ENCODE peak calls at places on chromosomes 5 and 9, in ten cellular contexts. One of them, this sample, is unnamed. For H3K36me3, the result is how much of the 10 kb centered on the place peaks cover.

GRCh38 chr9:90038778-90039177 is 434.0 kb downstream of the GADD45G start:
- DNase-seq in OCI-LY7: no peak
- DNase-seq in adrenal gland: no peak
- DNase-seq in heart right ventricle: no peak
- DNase-seq in CD8-positive, alpha-beta T cell: no peak
- DNase-seq in A673: no peak
- DNase-seq in tibial artery: no peak
- DNase-seq in hepatocyte: no peak
- DNase-seq in thoracic aorta: no peak
- DNase-seq in IMR-90: no peak
- DNase-seq in this sample: no peak

GRCh38 chr9:129225815-129226214 is 47.8 kb upstream of the IER5L start:
- DNase-seq in OCI-LY7: no peak
- DNase-seq in adrenal gland: peak
- DNase-seq in heart right ventricle: peak
- DNase-seq in CD8-positive, alpha-beta T cell: peak
- DNase-seq in A673: peak
- DNase-seq in tibial artery: peak
- DNase-seq in hepatocyte: peak
- DNase-seq in thoracic aorta: no peak
- DNase-seq in IMR-90: peak
- DNase-seq in this sample: no peak

GRCh38 chr9:87873607-87874319 is 8.9 kb upstream of the SPATA31E1 start:
- DNase-seq in OCI-LY7: no peak
- DNase-seq in adrenal gland: no peak
- DNase-seq in heart right ventricle: no peak
- DNase-seq in CD8-positive, alpha-beta T cell: no peak
- DNase-seq in A673: no peak
- DNase-seq in tibial artery: no peak
- DNase-seq in hepatocyte: no peak
- DNase-seq in thoracic aorta: no peak
- DNase-seq in IMR-90: peak
- DNase-seq in this sample: no peak

GRCh38 chr9:33101104-33101951 is 24.9 kb upstream of the SMU1 start:
- DNase-seq in OCI-LY7: no peak
- DNase-seq in adrenal gland: peak
- DNase-seq in heart right ventricle: no peak
- DNase-seq in CD8-positive, alpha-beta T cell: peak
- DNase-seq in A673: no peak
- DNase-seq in tibial artery: no peak
- DNase-seq in hepatocyte: no peak
- DNase-seq in thoracic aorta: no peak
- DNase-seq in IMR-90: peak
- DNase-seq in this sample: no peak

GRCh38 chr9:37329576-37329975 is 92.9 kb upstream of the GRHPR start:
- DNase-seq in OCI-LY7: peak
- DNase-seq in adrenal gland: no peak
- DNase-seq in heart right ventricle: no peak
- DNase-seq in CD8-positive, alpha-beta T cell: no peak
- DNase-seq in A673: peak
- DNase-seq in tibial artery: no peak
- DNase-seq in hepatocyte: no peak
- DNase-seq in thoracic aorta: no peak
- DNase-seq in IMR-90: peak
- DNase-seq in this sample: no peak

GRCh38 chr5:142716963-142717362 is 31.1 kb upstream of the FGF1 start:
- DNase-seq in OCI-LY7: peak
- DNase-seq in adrenal gland: peak
- DNase-seq in heart right ventricle: peak
- DNase-seq in CD8-positive, alpha-beta T cell: peak
- DNase-seq in A673: peak
- DNase-seq in tibial artery: peak
- DNase-seq in hepatocyte: peak
- DNase-seq in thoracic aorta: no peak
- DNase-seq in IMR-90: peak
- DNase-seq in this sample: no peak

GRCh38 chr5:145960166-145960565 is 23.8 kb downstream of the SH3RF2 start:
- DNase-seq in OCI-LY7: no peak
- DNase-seq in adrenal gland: no peak
- DNase-seq in heart right ventricle: no peak
- DNase-seq in CD8-positive, alpha-beta T cell: no peak
- DNase-seq in A673: no peak
- DNase-seq in tibial artery: no peak
- DNase-seq in hepatocyte: no peak
- DNase-seq in thoracic aorta: no peak
- DNase-seq in IMR-90: no peak
- DNase-seq in this sample: no peak

GRCh38 chr5:109485030-109485429 is 75.3 kb upstream of the PJA2 start:
- DNase-seq in OCI-LY7: no peak
- DNase-seq in adrenal gland: peak
- DNase-seq in heart right ventricle: peak
- DNase-seq in CD8-positive, alpha-beta T cell: no peak
- DNase-seq in A673: peak
- DNase-seq in tibial artery: peak
- DNase-seq in hepatocyte: peak
- DNase-seq in thoracic aorta: peak
- DNase-seq in IMR-90: no peak
- DNase-seq in this sample: no peak

GRCh38 chr9:34710023-34710422 is at the start of gene CCL21:
- DNase-seq in OCI-LY7: no peak
- DNase-seq in adrenal gland: peak
- DNase-seq in heart right ventricle: peak
- DNase-seq in CD8-positive, alpha-beta T cell: no peak
- DNase-seq in A673: no peak
- DNase-seq in tibial artery: no peak
- DNase-seq in hepatocyte: no peak
- DNase-seq in thoracic aorta: no peak
- DNase-seq in IMR-90: no peak
- DNase-seq in this sample: no peak

GRCh38 chr9:112041536-112042243 is 133.4 kb downstream of the SUSD1 start:
- DNase-seq in OCI-LY7: no peak
- DNase-seq in adrenal gland: peak
- DNase-seq in heart right ventricle: no peak
- DNase-seq in CD8-positive, alpha-beta T cell: no peak
- DNase-seq in A673: peak
- DNase-seq in tibial artery: no peak
- DNase-seq in hepatocyte: peak
- DNase-seq in thoracic aorta: no peak
- DNase-seq in IMR-90: peak
- DNase-seq in this sample: no peak

GRCh38 chr5:170151105-170151831 is 45.6 kb downstream of the FOXI1 start:
- DNase-seq in OCI-LY7: no peak
- DNase-seq in adrenal gland: peak
- DNase-seq in heart right ventricle: peak
- DNase-seq in CD8-positive, alpha-beta T cell: peak
- DNase-seq in A673: peak
- DNase-seq in tibial artery: no peak
- DNase-seq in hepatocyte: peak
- DNase-seq in thoracic aorta: peak
- DNase-seq in IMR-90: peak
- DNase-seq in this sample: peak

GRCh38 chr5:76292923-76293322 is 110.2 kb upstream of the IQGAP2 start:
- DNase-seq in OCI-LY7: peak
- DNase-seq in adrenal gland: no peak
- DNase-seq in heart right ventricle: no peak
- DNase-seq in CD8-positive, alpha-beta T cell: no peak
- DNase-seq in A673: no peak
- DNase-seq in tibial artery: no peak
- DNase-seq in hepatocyte: no peak
- DNase-seq in thoracic aorta: no peak
- DNase-seq in IMR-90: no peak
- DNase-seq in this sample: peak

DNA sequence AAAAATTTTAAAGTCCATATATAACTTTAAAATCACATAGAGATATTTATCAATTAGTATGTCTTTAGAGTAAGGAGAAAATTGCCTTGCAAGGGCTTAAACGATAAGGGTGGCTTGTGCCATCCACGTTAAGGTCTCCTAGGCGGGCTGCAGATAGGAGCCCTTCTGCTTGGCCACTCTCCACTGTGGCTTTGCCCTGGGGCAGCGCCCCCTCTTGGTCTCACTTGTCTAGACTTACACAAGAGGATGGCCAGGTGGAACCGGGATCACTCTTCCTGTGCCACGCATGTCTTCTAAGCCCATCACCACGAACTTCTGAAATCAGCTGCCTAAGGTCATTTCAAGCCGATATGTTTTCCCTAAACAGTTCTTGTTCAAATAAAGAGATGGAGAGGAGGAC is 2.9 kb downstream of the FPGS start:
- DNase-seq in OCI-LY7: peak
- DNase-seq in adrenal gland: no peak
- DNase-seq in heart right ventricle: no peak
- DNase-seq in CD8-positive, alpha-beta T cell: no peak
- DNase-seq in A673: peak
- DNase-seq in tibial artery: no peak
- DNase-seq in hepatocyte: peak
- DNase-seq in thoracic aorta: no peak
- DNase-seq in IMR-90: no peak
- DNase-seq in this sample: no peak
- TF ChIP-seq CTCF in OCI-LY7: peak
- TF ChIP-seq CTCF in adrenal gland: no peak
- TF ChIP-seq CTCF in heart right ventricle: peak
- TF ChIP-seq CTCF in CD8-positive, alpha-beta T cell: peak
- TF ChIP-seq CTCF in A673: peak
- TF ChIP-seq CTCF in tibial artery: no peak
- TF ChIP-seq CTCF in hepatocyte: peak
- TF ChIP-seq CTCF in thoracic aorta: no peak
- TF ChIP-seq CTCF in IMR-90: peak
- TF ChIP-seq CTCF in this sample: peak

GRCh38 chr9:96241391-96241809 is 60.6 kb downstream of the HSD17B3 start:
- DNase-seq in OCI-LY7: no peak
- DNase-seq in adrenal gland: no peak
- DNase-seq in heart right ventricle: no peak
- DNase-seq in CD8-positive, alpha-beta T cell: no peak
- DNase-seq in A673: no peak
- DNase-seq in tibial artery: no peak
- DNase-seq in hepatocyte: no peak
- DNase-seq in thoracic aorta: no peak
- DNase-seq in IMR-90: no peak
- DNase-seq in this sample: peak

GRCh38 chr9:96243798-96244197 is 58.2 kb downstream of the HSD17B3 start:
- DNase-seq in OCI-LY7: no peak
- DNase-seq in adrenal gland: no peak
- DNase-seq in heart right ventricle: no peak
- DNase-seq in CD8-positive, alpha-beta T cell: no peak
- DNase-seq in A673: no peak
- DNase-seq in tibial artery: no peak
- DNase-seq in hepatocyte: no peak
- DNase-seq in thoracic aorta: no peak
- DNase-seq in IMR-90: no peak
- DNase-seq in this sample: no peak

GRCh38 chr9:96245399-96245798 is 56.6 kb downstream of the HSD17B3 start:
- DNase-seq in OCI-LY7: peak
- DNase-seq in adrenal gland: no peak
- DNase-seq in heart right ventricle: no peak
- DNase-seq in CD8-positive, alpha-beta T cell: no peak
- DNase-seq in A673: peak
- DNase-seq in tibial artery: no peak
- DNase-seq in hepatocyte: no peak
- DNase-seq in thoracic aorta: no peak
- DNase-seq in IMR-90: no peak
- DNase-seq in this sample: no peak

GRCh38 chr9:96246267-96246671 is 55.7 kb downstream of the HSD17B3 start:
- DNase-seq in OCI-LY7: no peak
- DNase-seq in adrenal gland: no peak
- DNase-seq in heart right ventricle: no peak
- DNase-seq in CD8-positive, alpha-beta T cell: no peak
- DNase-seq in A673: no peak
- DNase-seq in tibial artery: no peak
- DNase-seq in hepatocyte: no peak
- DNase-seq in thoracic aorta: no peak
- DNase-seq in IMR-90: no peak
- DNase-seq in this sample: no peak

GRCh38 chr9:96242829-96243228 is 59.1 kb downstream of the HSD17B3 start:
- DNase-seq in OCI-LY7: no peak
- DNase-seq in adrenal gland: no peak
- DNase-seq in heart right ventricle: no peak
- DNase-seq in CD8-positive, alpha-beta T cell: no peak
- DNase-seq in A673: peak
- DNase-seq in tibial artery: no peak
- DNase-seq in hepatocyte: no peak
- DNase-seq in thoracic aorta: no peak
- DNase-seq in IMR-90: no peak
- DNase-seq in this sample: no peak
- H3K36me3 ChIP-seq in OCI-LY7: under half
- H3K36me3 ChIP-seq in adrenal gland: under half
- H3K36me3 ChIP-seq in heart right ventricle: under half
- H3K36me3 ChIP-seq in CD8-positive, alpha-beta T cell: under half
- H3K36me3 ChIP-seq in A673: under half
- H3K36me3 ChIP-seq in tibial artery: under half
- H3K36me3 ChIP-seq in hepatocyte: under half
- H3K36me3 ChIP-seq in thoracic aorta: under half
- H3K36me3 ChIP-seq in IMR-90: under half
- H3K36me3 ChIP-seq in this sample: under half

DNA sequence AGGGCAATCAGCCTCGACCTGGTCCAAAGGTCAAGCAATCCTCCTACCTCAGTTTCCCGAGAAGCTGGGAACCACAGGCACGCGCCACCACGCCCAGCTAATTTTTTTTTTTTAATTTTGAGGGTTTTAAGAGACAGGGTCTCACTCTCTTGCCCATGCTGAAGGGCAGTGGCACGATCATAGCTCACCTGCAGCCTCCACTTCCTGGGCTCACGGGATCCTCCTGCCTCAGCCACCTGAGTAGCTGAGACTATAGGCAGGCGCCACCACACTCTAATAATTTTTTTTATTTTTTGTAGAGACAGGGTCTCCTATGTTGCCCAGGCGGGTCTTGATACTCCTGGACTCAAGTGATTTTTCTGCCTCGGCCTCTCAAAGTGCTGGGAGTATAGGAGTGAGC is 1.6 kb downstream of the UIMC1 start:
- DNase-seq in OCI-LY7: no peak
- DNase-seq in adrenal gland: no peak
- DNase-seq in heart right ventricle: no peak
- DNase-seq in CD8-positive, alpha-beta T cell: no peak
- DNase-seq in A673: no peak
- DNase-seq in tibial artery: no peak
- DNase-seq in hepatocyte: no peak
- DNase-seq in thoracic aorta: no peak
- DNase-seq in IMR-90: no peak
- DNase-seq in this sample: no peak
- H3K4me3 ChIP-seq in OCI-LY7: peak
- H3K4me3 ChIP-seq in adrenal gland: no peak
- H3K4me3 ChIP-seq in heart right ventricle: peak
- H3K4me3 ChIP-seq in CD8-positive, alpha-beta T cell: peak
- H3K4me3 ChIP-seq in A673: peak
- H3K4me3 ChIP-seq in tibial artery: no peak
- H3K4me3 ChIP-seq in hepatocyte: peak
- H3K4me3 ChIP-seq in thoracic aorta: peak
- H3K4me3 ChIP-seq in IMR-90: no peak
- H3K4me3 ChIP-seq in this sample: peak

DNA sequence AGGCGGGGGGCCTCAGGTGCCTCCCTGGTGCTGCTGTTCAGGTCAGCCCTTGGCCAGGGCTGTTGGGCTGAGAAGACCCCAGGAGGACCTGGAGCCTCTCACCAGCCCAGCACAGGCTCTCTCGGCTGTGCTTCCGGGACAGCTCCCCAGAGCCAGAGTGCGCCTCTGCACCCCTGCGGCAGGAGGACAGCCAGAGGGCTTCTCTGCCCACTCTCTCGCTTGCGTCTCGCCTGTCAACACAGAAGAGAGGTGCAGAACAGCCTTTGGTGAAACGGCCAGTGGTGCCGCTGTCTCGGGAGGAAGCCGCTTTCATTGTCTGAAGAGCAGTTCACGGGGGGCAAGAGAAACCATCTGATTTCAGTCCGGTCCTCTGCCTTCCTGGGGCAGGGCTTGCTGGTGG is 3.8 kb upstream of the NACC2 start:
- DNase-seq in OCI-LY7: peak
- DNase-seq in adrenal gland: no peak
- DNase-seq in heart right ventricle: no peak
- DNase-seq in CD8-positive, alpha-beta T cell: no peak
- DNase-seq in A673: no peak
- DNase-seq in tibial artery: no peak
- DNase-seq in hepatocyte: no peak
- DNase-seq in thoracic aorta: no peak
- DNase-seq in IMR-90: no peak
- DNase-seq in this sample: no peak
- TF ChIP-seq CTCF in OCI-LY7: no peak
- TF ChIP-seq CTCF in adrenal gland: no peak
- TF ChIP-seq CTCF in heart right ventricle: peak
- TF ChIP-seq CTCF in CD8-positive, alpha-beta T cell: no peak
- TF ChIP-seq CTCF in A673: no peak
- TF ChIP-seq CTCF in tibial artery: no peak
- TF ChIP-seq CTCF in hepatocyte: no peak
- TF ChIP-seq CTCF in thoracic aorta: no peak
- TF ChIP-seq CTCF in IMR-90: no peak
- TF ChIP-seq CTCF in this sample: no peak

This sample was measured in GM06990.